ENCODE peak calls at places on chromosomes 2 and 18, in eight cellular contexts. L, B, E, S, F, N, K and P are unnamed samples.

GRCh38 chr2:120738786-120739771 is 3.4 kb downstream of the GLI2 start:
- DNase-seq in L (no peak), B (peak), E (no peak), S (no peak), F (no peak), N (peak), K (no peak), P (no peak)

GRCh38 chr18:63708650-63709049 is 5.9 kb downstream of the SERPINB11 start:
- DNase-seq in L (no peak), B (no peak), E (no peak), S (no peak), F (no peak), N (no peak), K (no peak), P (no peak)

GRCh38 chr18:54776282-54776977 is 51.8 kb upstream of the RAB27B start:
- DNase-seq in L (peak), B (no peak), E (peak), S (no peak), F (peak), N (no peak), K (peak), P (no peak)

GRCh38 chr18:6109743-6110142 is 214.4 kb upstream of the TMEM200C start:
- DNase-seq in L (no peak), B (no peak), E (no peak), S (no peak), F (no peak), N (no peak), K (no peak), P (no peak)

GRCh38 chr2:110116033-110116710 is 550 bp upstream of the MALL start:
- DNase-seq in L (no peak), B (peak), E (no peak), S (no peak), F (no peak), N (no peak), K (no peak), P (no peak)

GRCh38 chr2:54558188-54558975 is 102.3 kb downstream of the SPTBN1 start:
- DNase-seq in L (peak), B (peak), E (peak), S (peak), F (peak), N (peak), K (no peak), P (no peak)

GRCh38 chr2:39118786-39119499 is 1.9 kb downstream of the SOS1 start:
- DNase-seq in L (no peak), B (no peak), E (no peak), S (no peak), F (no peak), N (no peak), K (no peak), P (no peak)

GRCh38 chr2:124985210-124985760 is 960.2 kb downstream of the CNTNAP5 start:
- DNase-seq in L (no peak), B (no peak), E (no peak), S (no peak), F (no peak), N (no peak), K (no peak), P (no peak)

GRCh38 chr2:120892967-120893667 is 157.4 kb downstream of the GLI2 start:
- DNase-seq in L (no peak), B (no peak), E (no peak), S (peak), F (no peak), N (no peak), K (no peak), P (no peak)

GRCh38 chr2:102187191-102188150 is 648 bp downstream of the IL1RL2 start:
- DNase-seq in L (peak), B (peak), E (peak), S (peak), F (peak), N (no peak), K (peak), P (no peak)

GRCh38 chr2:234983011-234983726 is 31.4 kb downstream of the SH3BP4 start:
- DNase-seq in L (no peak), B (no peak), E (no peak), S (no peak), F (no peak), N (no peak), K (no peak), P (no peak)

GRCh38 chr2:51344886-51345285 is 313.0 kb upstream of the NRXN1 start:
- DNase-seq in L (no peak), B (no peak), E (no peak), S (no peak), F (no peak), N (no peak), K (no peak), P (no peak)